ENCODE peak calls at places on chromosome 1, in five cellular contexts. U is GM10248, W is GM13977, X is cardiac muscle cell, E is fibroblast of the aortic adventitia. A is an unnamed sample.

GRCh38 chr1:156412653-156413309 is 43.8 kb downstream of the RHBG start:
- DNase-seq in U (no peak), W (no peak), X (no peak), E (no peak), A (no peak)

GRCh38 chr1:62082456-62083363 is 111.9 kb upstream of the L1TD1 start:
- DNase-seq in U (peak; percentile 49), W (peak; percentile 58), X (peak; percentile 47), E (peak; percentile 60), A (no peak)

GRCh38 chr1:85027242-85027983 is 20.9 kb downstream of the MCOLN3 start:
- DNase-seq in U (peak; percentile 35), W (peak; percentile 20), X (peak; percentile 15), E (peak; percentile 41), A (peak; percentile 39)

GRCh38 chr1:38817958-38818705 is 41.4 kb downstream of the RRAGC start:
- DNase-seq in U (peak; percentile 79), W (peak; percentile 84), X (peak; percentile 78), E (no peak), A (peak; percentile 29)

GRCh38 chr1:201016943-201017827 is 6.3 kb downstream of the KIF21B start:
- DNase-seq in U (no peak), W (peak; percentile 58), X (no peak), E (no peak), A (no peak)

GRCh38 chr1:211701733-211702132 is 26.3 kb upstream of the NEK2 start:
- DNase-seq in U (no peak), W (no peak), X (no peak), E (no peak), A (no peak)

GRCh38 chr1:143698016-143698415 is 273.8 kb downstream of the FAM72C start:
- DNase-seq in U (no peak), W (no peak), X (no peak), E (peak; percentile 36), A (peak; percentile 20)

GRCh38 chr1:248748211-248748610 is 7.3 kb downstream of the LYPD8 start:
- DNase-seq in U (no peak), W (no peak), X (no peak), E (no peak), A (no peak)

GRCh38 chr1:20317471-20317870 is 26.8 kb downstream of the VWA5B1 start:
- DNase-seq in U (no peak), W (no peak), X (no peak), E (no peak), A (no peak)

GRCh38 chr1:26372039-26372438 is 511 bp downstream of the ZNF683 start:
- DNase-seq in U (no peak), W (no peak), X (no peak), E (no peak), A (no peak)

GRCh38 chr1:105017587-105017986 is 1267.9 kb downstream of the AMY1C start:
- DNase-seq in U (no peak), W (no peak), X (no peak), E (no peak), A (no peak)